ENCODE peak calls at places on chromosomes 2 and 18, in six cellular contexts. Z, E, W, V, I and M are unnamed samples.

GRCh38 chr2:922230-922629 is 28.4 kb upstream of the SNTG2 start:
- DNase-seq in Z (no peak), I (no peak), V (peak; percentile 45), W (no peak), E (no peak), M (no peak)

GRCh38 chr2:235903803-235904637 is 264.2 kb downstream of the GBX2 start:
- DNase-seq in W (no peak), V (no peak), Z (no peak), E (no peak), I (no peak), M (no peak)

GRCh38 chr2:215843579-215843978 is 169.8 kb downstream of the MREG start:
- DNase-seq in W (no peak), E (peak; percentile 38), V (no peak), I (no peak), Z (no peak), M (no peak)

GRCh38 chr2:212299943-212300342 is 238.7 kb downstream of the ERBB4 start:
- DNase-seq in W (no peak), E (no peak), I (no peak), V (no peak), Z (no peak), M (no peak)

GRCh38 chr2:109318949-109319342 is 189.9 kb downstream of the SH3RF3 start:
- DNase-seq in V (no peak), Z (no peak), W (no peak), E (no peak), I (no peak), M (no peak)

GRCh38 chr2:96891591-96892333 is 21.9 kb upstream of the SEMA4C start:
- DNase-seq in Z (no peak), V (no peak), I (no peak), W (no peak), E (no peak), M (peak; percentile 55)

GRCh38 chr2:44638649-44639048 is 276.9 kb downstream of the CAMKMT start:
- DNase-seq in E (no peak), W (no peak), V (no peak), I (no peak), Z (no peak), M (no peak)

GRCh38 chr2:212536385-212537310 is 2.0 kb downstream of the ERBB4 start:
- DNase-seq in W (no peak), V (peak; percentile 84), I (no peak), Z (no peak), E (no peak), M (no peak)

GRCh38 chr2:80073134-80073561 is 231.4 kb downstream of the LRRTM1 start:
- DNase-seq in V (no peak), W (no peak), E (peak; percentile 60), I (no peak), Z (peak; percentile 4), M (no peak)

GRCh38 chr18:54926593-54927297 is 32.5 kb downstream of the CCDC68 start:
- DNase-seq in V (no peak), W (no peak), I (no peak), Z (no peak), E (no peak), M (no peak)

GRCh38 chr2:128626758-128627515 is 308.3 kb upstream of the HS6ST1 start:
- DNase-seq in W (no peak), Z (no peak), V (no peak), I (peak; percentile 33), E (no peak), M (no peak)

GRCh38 chr2:218805627-218806026 is 23.7 kb downstream of the CYP27A1 start:
- DNase-seq in W (no peak), Z (no peak), E (peak; percentile 74), V (no peak), I (no peak), M (no peak)

GRCh38 chr2:109232306-109232705 is 103.3 kb downstream of the SH3RF3 start:
- DNase-seq in W (no peak), I (no peak), E (no peak), Z (no peak), V (no peak), M (no peak)

GRCh38 chr2:24831736-24832421 is 38.7 kb downstream of the CENPO start:
- DNase-seq in E (no peak), V (no peak), W (peak; percentile 67), Z (no peak), I (peak; percentile 60), M (peak; percentile 2)

GRCh38 chr2:230660294-230661060 is 52.2 kb upstream of the CAB39 start:
- DNase-seq in V (no peak), I (peak; percentile 75), E (peak; percentile 47), W (peak; percentile 46), Z (no peak), M (no peak)

GRCh38 chr2:73739101-73739500 is 2.0 kb upstream of the TPRKB start:
- DNase-seq in Z (no peak), E (no peak), W (no peak), I (no peak), V (no peak), M (no peak)

GRCh38 chr2:46601328-46601963 is 122.1 kb downstream of the TMEM247 start:
- DNase-seq in E (no peak), Z (no peak), V (no peak), W (no peak), I (no peak), M (no peak)

GRCh38 chr2:16239296-16239850 is 299.0 kb downstream of the MYCN start:
- DNase-seq in V (no peak), W (no peak), Z (no peak), E (no peak), I (no peak), M (no peak)

GRCh38 chr2:120204022-120204405 is 19.2 kb downstream of the TMEM185B start:
- DNase-seq in E (peak; percentile 45), V (no peak), W (no peak), Z (no peak), I (no peak), M (no peak)

GRCh38 chr18:45103319-45104070 is 422.8 kb downstream of the SETBP1 start:
- DNase-seq in Z (no peak), E (no peak), I (no peak), V (no peak), W (no peak), M (no peak)

GRCh38 chr2:221443631-221444030 is 128.5 kb downstream of the EPHA4 start:
- DNase-seq in E (no peak), V (no peak), I (no peak), W (no peak), Z (no peak), M (no peak)

GRCh38 chr2:170533156-170533555 is 182.0 kb upstream of the SP5 start:
- DNase-seq in Z (no peak), E (no peak), I (no peak), W (no peak), V (no peak), M (no peak)

GRCh38 chr2:156394033-156394741 is 42.0 kb upstream of the GPD2 start:
- DNase-seq in W (no peak), E (no peak), I (no peak), Z (no peak), V (peak; percentile 25), M (no peak)

GRCh38 chr18:79986726-79987125 is 1.6 kb downstream of the TXNL4A start:
- DNase-seq in V (no peak), I (no peak), E (no peak), W (no peak), Z (no peak), M (no peak)

GRCh38 chr2:151030663-151031230 is 230.9 kb downstream of the RBM43 start:
- DNase-seq in E (no peak), Z (no peak), I (no peak), V (no peak), W (no peak), M (no peak)

GRCh38 chr2:25699206-25699605 is 25.8 kb upstream of the DTNB start:
- DNase-seq in E (no peak), I (no peak), Z (no peak), W (no peak), V (no peak), M (no peak)

GRCh38 chr18:13159579-13159978 is 59.0 kb upstream of the LDLRAD4 start:
- DNase-seq in W (no peak), E (peak; percentile 76), I (no peak), V (no peak), Z (peak; percentile 40), M (no peak)

GRCh38 chr18:58242435-58242834 is 198.4 kb downstream of the NEDD4L start:
- DNase-seq in V (no peak), Z (no peak), E (no peak), W (no peak), I (no peak), M (no peak)

GRCh38 chr18:58242978-58243377 is 199.0 kb downstream of the NEDD4L start:
- DNase-seq in I (no peak), Z (no peak), V (no peak), W (no peak), E (no peak), M (no peak)

GRCh38 chr18:58241877-58242276 is 197.9 kb downstream of the NEDD4L start:
- DNase-seq in I (no peak), V (no peak), Z (no peak), W (no peak), E (no peak), M (no peak)

GRCh38 chr18:58241026-58241679 is 197.1 kb downstream of the NEDD4L start:
- DNase-seq in W (no peak), E (no peak), V (no peak), I (no peak), Z (no peak), M (no peak)

GRCh38 chr18:58239879-58240278 is 195.9 kb downstream of the NEDD4L start:
- DNase-seq in E (no peak), Z (no peak), W (no peak), V (no peak), I (no peak), M (no peak)
- TF ChIP-seq EP300 in E (no peak), Z (no peak), W (no peak), V (no peak), I (no peak), M (no peak)

GRCh38 chr2:182351417-182351816 is 75.4 kb downstream of the PDE1A start:
- DNase-seq in I (no peak), V (no peak), Z (no peak), W (no peak), E (no peak), M (no peak)
- TF ChIP-seq EP300 in I (no peak), V (no peak), Z (no peak), W (no peak), E (no peak), M (no peak)

DNA sequence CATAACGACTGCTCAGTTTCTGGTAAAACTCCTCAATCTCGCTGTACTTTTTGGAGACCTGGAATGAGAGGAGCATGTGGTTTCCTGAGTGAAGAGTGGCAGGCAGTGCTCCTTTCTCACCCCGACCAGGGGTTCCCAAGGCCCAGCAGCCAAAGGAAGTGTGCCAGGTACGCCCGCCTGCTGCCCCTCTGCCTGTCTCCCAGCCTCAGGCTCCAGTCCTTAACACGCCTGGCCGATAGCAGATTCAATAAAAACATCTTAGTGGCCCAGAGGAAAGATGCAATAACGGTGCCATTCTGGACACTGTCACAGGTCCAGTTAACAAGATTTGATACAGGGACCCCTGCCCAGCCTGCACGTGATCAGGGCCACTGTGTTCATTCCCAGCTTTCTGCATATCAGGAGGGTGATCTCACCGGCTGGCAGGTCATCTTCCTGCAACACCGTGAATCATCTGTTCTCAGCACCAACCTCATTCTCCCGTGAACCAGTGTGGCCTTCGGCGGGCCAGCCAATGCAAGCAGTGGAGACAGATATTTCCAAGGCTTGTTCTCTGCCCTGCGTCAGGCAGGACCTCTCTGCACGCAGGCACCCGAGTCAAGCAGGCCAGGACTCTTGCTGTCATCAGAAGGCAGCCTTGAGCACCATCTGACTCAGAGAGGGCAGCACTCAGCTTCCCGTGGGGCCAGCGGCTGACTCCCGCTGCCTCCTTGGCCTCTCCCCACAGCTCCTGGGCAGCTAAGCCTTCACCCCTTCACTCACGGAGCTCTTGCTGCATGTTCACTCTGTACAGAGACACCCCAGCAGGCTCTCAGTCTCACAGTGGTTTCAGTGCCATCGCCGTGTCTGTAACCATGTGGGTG is 9.5 kb downstream of the HS1BP3 start:
- DNase-seq in I (peak; percentile 92), W (no peak), E (no peak), Z (no peak), V (no peak), M (no peak)
- TF ChIP-seq EP300 in I (peak; percentile 97), W (peak; percentile 97), E (no peak), Z (no peak), V (no peak), M (peak; percentile 57)

GRCh38 chr18:53148056-53148574 is 808.1 kb downstream of the DCC start:
- DNase-seq in W (no peak), E (no peak), V (no peak), I (no peak), Z (no peak), M (no peak)
- TF ChIP-seq EP300 in W (no peak), E (no peak), V (no peak), I (no peak), Z (no peak), M (no peak)